ENCODE peak calls at places on chromosomes 2 and 18, in six cellular contexts. R is mammary epithelial cell; K is mesothelial cell of epicardium; F is CD8-positive, alpha-beta T cell; U is MCF 10A; M is uterus. I is an unnamed sample.

GRCh38 chr18:72697706-72698105 is 153.6 kb upstream of the CBLN2 start:
- DNase-seq in F (no peak), U (no peak), K (no peak), M (no peak), R (no peak), I (no peak)

GRCh38 chr18:26516964-26517363 is 31.4 kb downstream of the KCTD1 start:
- DNase-seq in K (no peak), M (no peak), F (no peak), U (no peak), R (no peak), I (no peak)

GRCh38 chr2:39665811-39666488 is at the start of gene TMEM178A:
- DNase-seq in U (no peak), M (peak; percentile 16), K (no peak), R (no peak), F (no peak), I (peak; percentile 33)

GRCh38 chr2:241139531-241140444 is 9.5 kb downstream of the PASK start:
- DNase-seq in K (no peak), R (no peak), M (no peak), F (no peak), U (no peak), I (no peak)

GRCh38 chr2:27086722-27087446 is at the start of gene KHK:
- DNase-seq in U (peak; percentile 46), K (no peak), R (no peak), F (no peak), M (peak; percentile 66), I (peak; percentile 88)

GRCh38 chr2:112482309-112483046 is 522 bp downstream of the TTL start:
- DNase-seq in K (no peak), R (peak; percentile 56), F (peak; percentile 29), M (peak; percentile 30), U (peak; percentile 47), I (no peak)

GRCh38 chr18:3513481-3513880 is 63.5 kb downstream of the TGIF1 start:
- DNase-seq in K (no peak), F (no peak), M (no peak), U (no peak), R (no peak), I (no peak)

GRCh38 chr2:198692907-198693510 is 764.7 kb downstream of the SATB2 start:
- DNase-seq in K (no peak), R (no peak), M (no peak), F (no peak), U (no peak), I (no peak)

GRCh38 chr2:207258191-207258991 is 92.6 kb upstream of the KLF7 start:
- DNase-seq in K (no peak), F (no peak), M (peak; percentile 82), U (peak; percentile 91), R (peak; percentile 54), I (peak; percentile 67)

GRCh38 chr2:112630268-112630667 is 15.5 kb upstream of the SLC20A1 start:
- DNase-seq in R (no peak), K (no peak), U (no peak), F (no peak), M (no peak), I (no peak)

GRCh38 chr2:43576983-43577892 is 18.6 kb downstream of the THADA start:
- DNase-seq in M (no peak), F (peak; percentile 20), K (no peak), R (peak; percentile 27), U (peak; percentile 69), I (no peak)

GRCh38 chr2:54956392-54956722 is 93.9 kb downstream of the RTN4 start:
- DNase-seq in F (no peak), R (no peak), K (no peak), U (no peak), M (no peak), I (peak; percentile 66)

GRCh38 chr2:232316382-232317190 is 62.0 kb upstream of the ALPP start:
- DNase-seq in M (no peak), K (no peak), F (no peak), R (no peak), U (no peak), I (no peak)

GRCh38 chr2:46032161-46032813 is 264.9 kb upstream of the EPAS1 start:
- DNase-seq in F (no peak), U (no peak), K (no peak), R (no peak), M (no peak), I (no peak)

GRCh38 chr2:24262571-24262970 is 87.7 kb downstream of the FAM228A start:
- DNase-seq in U (no peak), M (no peak), F (no peak), R (no peak), K (no peak), I (no peak)

GRCh38 chr18:36078751-36079529 is 11.6 kb upstream of the RPRD1A start:
- DNase-seq in U (no peak), F (no peak), M (no peak), R (peak; percentile 52), K (no peak), I (no peak)

GRCh38 chr2:100895402-100895801 is 75.5 kb downstream of the NPAS2 start:
- DNase-seq in M (no peak), R (no peak), U (peak; percentile 44), K (no peak), F (no peak), I (no peak)

GRCh38 chr2:23456881-23457760 is 72.1 kb downstream of the KLHL29 start:
- DNase-seq in M (no peak), F (no peak), U (no peak), R (no peak), K (no peak), I (no peak)

GRCh38 chr2:56647997-56648396 is 464.2 kb downstream of the CCDC85A start:
- DNase-seq in U (no peak), M (no peak), F (no peak), K (no peak), R (no peak), I (no peak)

GRCh38 chr18:9147440-9148238 is 11.1 kb downstream of the ANKRD12 start:
- DNase-seq in K (no peak), R (peak; percentile 62), M (no peak), U (peak; percentile 79), F (no peak), I (no peak)

GRCh38 chr18:41113885-41114482 is 841.0 kb upstream of the PIK3C3 start:
- DNase-seq in R (peak; percentile 65), K (no peak), F (no peak), M (no peak), U (peak; percentile 47), I (no peak)

GRCh38 chr2:47728551-47728950 is 54.4 kb upstream of the MSH6 start:
- DNase-seq in F (no peak), R (no peak), K (no peak), M (no peak), U (no peak), I (no peak)

GRCh38 chr2:54570925-54571694 is 115.0 kb downstream of the SPTBN1 start:
- DNase-seq in U (peak; percentile 87), F (peak; percentile 67), K (no peak), M (peak; percentile 64), R (peak; percentile 70), I (no peak)

GRCh38 chr2:139196754-139197153 is 416.6 kb upstream of the NXPH2 start:
- DNase-seq in U (no peak), F (no peak), M (no peak), K (no peak), R (no peak), I (no peak)
- TF ChIP-seq CTCF in U (no peak), F (no peak), M (no peak), K (no peak), R (peak; percentile 12), I (no peak)

GRCh38 chr2:9096761-9097160 is 93.3 kb upstream of the MBOAT2 start:
- DNase-seq in R (no peak), U (no peak), K (no peak), M (no peak), F (no peak), I (no peak)

GRCh38 chr2:9094117-9094516 is 90.6 kb upstream of the MBOAT2 start:
- DNase-seq in F (no peak), R (no peak), U (no peak), K (no peak), M (no peak), I (no peak)

GRCh38 chr2:9097239-9097638 is 93.8 kb upstream of the MBOAT2 start:
- DNase-seq in K (no peak), F (no peak), R (no peak), M (no peak), U (no peak), I (no peak)

GRCh38 chr2:9095226-9095625 is 91.7 kb upstream of the MBOAT2 start:
- DNase-seq in U (no peak), F (no peak), R (no peak), K (no peak), M (no peak), I (no peak)

DNA sequence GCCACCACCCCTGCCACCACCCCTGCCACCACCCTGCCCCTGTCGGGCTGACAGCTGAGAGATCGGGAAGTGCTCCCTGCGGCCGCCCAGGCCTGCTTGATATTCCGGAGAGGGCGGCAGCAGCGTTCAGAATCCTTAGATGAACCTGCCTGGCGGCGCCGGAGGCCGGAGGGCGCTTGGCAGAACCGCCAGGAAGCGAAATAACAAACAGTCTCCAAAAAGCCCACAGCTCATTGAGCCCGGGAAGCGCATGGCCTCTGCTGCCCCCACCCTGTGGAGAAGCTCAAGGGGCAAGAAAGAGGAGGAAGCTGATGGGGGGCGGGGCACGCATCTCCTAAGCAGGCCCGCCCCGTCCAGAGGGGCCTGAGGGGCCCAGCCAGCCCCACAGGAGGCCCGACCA is 92.2 kb upstream of the MBOAT2 start:
- DNase-seq in U (no peak), K (no peak), M (no peak), F (no peak), R (no peak), I (no peak)
- TF ChIP-seq CTCF in U (no peak), K (no peak), M (no peak), F (no peak), R (no peak), I (no peak)

DNA sequence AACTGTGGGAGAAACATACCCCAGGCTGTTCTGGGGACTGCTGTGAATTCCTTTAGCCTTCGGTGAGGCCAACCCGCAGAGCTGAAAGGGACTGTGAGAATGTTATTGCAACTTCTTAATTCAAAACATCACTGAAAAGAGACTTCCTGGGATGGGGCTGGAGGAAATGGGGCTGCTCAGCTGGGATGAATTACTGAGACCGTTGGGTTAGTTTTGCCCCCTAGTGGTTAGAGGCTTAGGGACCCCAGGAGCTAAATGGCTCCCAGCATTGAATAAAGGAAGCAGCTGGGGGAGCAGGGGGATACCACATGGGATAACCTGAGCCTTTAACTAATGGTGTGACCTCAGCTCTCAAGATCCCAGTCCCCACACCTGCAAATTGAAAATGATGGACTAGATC is 941.1 kb upstream of the FANCL start:
- DNase-seq in U (peak; percentile 32), M (no peak), K (no peak), R (no peak), F (no peak), I (no peak)
- TF ChIP-seq CTCF in U (no peak), M (no peak), K (no peak), R (peak; percentile 13), F (no peak), I (peak; percentile 59)

GRCh38 chr2:239688098-239688497 is 287.3 kb upstream of the HDAC4 start:
- DNase-seq in F (no peak), M (no peak), U (peak; percentile 6), R (no peak), K (no peak), I (no peak)
- TF ChIP-seq CTCF in F (no peak), M (no peak), U (no peak), R (no peak), K (no peak), I (no peak)

I was measured in D721Med.